ENCODE peak calls at places on chromosomes 7 and 10, in nine cellular contexts. K is lower leg skin, C is mammary epithelial cell, J is astrocyte of the spinal cord, O is A549, P is fibroblast of mammary gland, V is colonic mucosa, U is endothelial cell of umbilical vein, H is uterus. Y is an unnamed sample.

GRCh38 chr10:43193496-43194080 is 55.3 kb downstream of the CSGALNACT2 start:
- DNase-seq in K (no peak), C (no peak), J (no peak), O (no peak), P (no peak), V (no peak), U (no peak), H (no peak), Y (no peak)

GRCh38 chr7:124843336-124843735 is 77.7 kb upstream of the GPR37 start:
- DNase-seq in K (no peak), C (no peak), J (no peak), O (no peak), P (no peak), V (no peak), U (peak; percentile 56), H (no peak), Y (no peak)

GRCh38 chr10:70902659-70903261 is 14.4 kb upstream of the PCBD1 start:
- DNase-seq in K (no peak), C (no peak), J (no peak), O (peak; percentile 25), P (no peak), V (no peak), U (no peak), H (no peak), Y (no peak)

GRCh38 chr10:128859738-128860386 is 607.2 kb upstream of the MGMT start:
- DNase-seq in K (peak; percentile 77), C (no peak), J (no peak), O (peak; percentile 21), P (peak; percentile 39), V (peak; percentile 70), U (no peak), H (no peak), Y (peak; percentile 63)

GRCh38 chr7:142808802-142809583 is 38.2 kb downstream of the PRSS2 start:
- DNase-seq in K (no peak), C (peak; percentile 26), J (peak; percentile 37), O (no peak), P (no peak), V (peak; percentile 53), U (peak; percentile 52), H (no peak), Y (peak; percentile 9)

GRCh38 chr10:50224330-50224952 is 26.9 kb downstream of the ASAH2 start:
- DNase-seq in K (no peak), C (peak; percentile 74), J (peak; percentile 61), O (peak; percentile 27), P (peak; percentile 79), V (peak; percentile 29), U (peak; percentile 55), H (no peak), Y (peak; percentile 84)

GRCh38 chr10:5545778-5546710 is 21.3 kb downstream of the CALML3 start:
- DNase-seq in K (peak; percentile 86), C (peak; percentile 48), J (peak; percentile 96), O (peak; percentile 96), P (peak; percentile 65), V (peak; percentile 53), U (peak; percentile 95), H (peak; percentile 20), Y (peak; percentile 91)

GRCh38 chr7:18354686-18355085 is 140.9 kb upstream of the HDAC9 start:
- DNase-seq in K (no peak), C (no peak), J (peak; percentile 12), O (no peak), P (no peak), V (no peak), U (peak; percentile 31), H (no peak), Y (no peak)

GRCh38 chr7:142883145-142883544 is 2.4 kb downstream of the TRPV6 start:
- DNase-seq in K (peak; percentile 50), C (no peak), J (no peak), O (no peak), P (no peak), V (no peak), U (no peak), H (no peak), Y (no peak)

GRCh38 chr10:32374605-32375004 is 27.6 kb upstream of the EPC1 start:
- DNase-seq in K (no peak), C (no peak), J (no peak), O (no peak), P (no peak), V (no peak), U (no peak), H (no peak), Y (no peak)

GRCh38 chr10:14146501-14146900 is 184.2 kb downstream of the FRMD4A start:
- DNase-seq in K (no peak), C (no peak), J (no peak), O (no peak), P (peak; percentile 10), V (no peak), U (no peak), H (no peak), Y (no peak)

GRCh38 chr10:70561558-70561957 is 41.0 kb downstream of the PRF1 start:
- DNase-seq in K (no peak), C (no peak), J (no peak), O (no peak), P (no peak), V (no peak), U (no peak), H (no peak), Y (no peak)

GRCh38 chr7:128450409-128450808 is 5.3 kb upstream of the HILPDA start:
- DNase-seq in K (no peak), C (no peak), J (no peak), O (no peak), P (no peak), V (no peak), U (no peak), H (no peak), Y (no peak)

GRCh38 chr7:10122573-10123100 is 851.0 kb upstream of the PHF14 start:
- DNase-seq in K (no peak), C (no peak), J (no peak), O (no peak), P (no peak), V (no peak), U (peak; percentile 82), H (no peak), Y (no peak)

GRCh38 chr7:46695045-46695708 is 774.1 kb upstream of the IGFBP3 start:
- DNase-seq in K (no peak), C (no peak), J (peak; percentile 12), O (no peak), P (peak; percentile 12), V (no peak), U (no peak), H (no peak), Y (no peak)

GRCh38 chr7:142760071-142760642 is 10.6 kb upstream of the PRSS2 start:
- DNase-seq in K (peak; percentile 32), C (no peak), J (no peak), O (no peak), P (no peak), V (no peak), U (no peak), H (no peak), Y (no peak)

GRCh38 chr10:24453404-24453830 is 244.5 kb downstream of the KIAA1217 start:
- DNase-seq in K (no peak), C (no peak), J (no peak), O (no peak), P (peak; percentile 57), V (no peak), U (no peak), H (no peak), Y (no peak)

GRCh38 chr10:108911814-108912541 is 1011.3 kb downstream of the XPNPEP1 start:
- DNase-seq in K (peak; percentile 90), C (peak; percentile 41), J (peak; percentile 59), O (peak; percentile 15), P (peak; percentile 65), V (peak; percentile 62), U (no peak), H (peak; percentile 61), Y (peak; percentile 11)

GRCh38 chr7:95919574-95919973 is 147.2 kb downstream of the DYNC1I1 start:
- DNase-seq in K (no peak), C (no peak), J (no peak), O (no peak), P (no peak), V (no peak), U (no peak), H (no peak), Y (no peak)
- TF ChIP-seq CTCF in K (no peak), C (no peak), J (peak; percentile 16), O (no peak), P (peak; percentile 13), V (no peak), U (no peak), H (no peak), Y (no peak)

DNA sequence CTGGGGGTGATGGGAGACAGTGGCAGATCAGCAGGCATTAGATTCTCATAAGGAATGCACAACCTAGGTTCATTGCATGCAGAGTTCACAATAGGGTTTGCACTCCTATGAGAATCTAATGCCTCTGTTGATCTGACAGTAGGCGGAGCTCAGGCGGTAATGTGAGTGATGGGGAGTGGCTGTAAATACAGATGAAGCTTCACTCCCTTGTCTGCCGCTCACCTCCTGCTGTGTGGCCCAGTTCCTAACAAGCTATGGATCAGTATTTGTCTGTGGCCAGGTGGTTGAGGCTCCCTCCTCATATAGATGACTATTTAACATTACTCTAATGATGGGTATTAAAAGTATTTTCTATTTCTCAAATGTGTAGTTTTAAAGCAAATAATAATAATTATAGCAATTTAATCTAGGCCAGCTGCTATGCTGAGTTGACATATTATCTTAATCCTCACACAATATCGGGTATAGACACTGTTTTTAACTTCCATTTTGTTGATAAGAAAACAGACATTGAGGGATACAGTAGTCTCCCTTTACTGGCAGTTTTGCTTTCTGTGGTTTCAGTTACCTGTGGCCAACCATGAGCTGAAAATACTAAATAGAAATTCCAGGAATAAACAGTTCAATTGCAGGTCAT is 39.9 kb downstream of the KIF20B start:
- DNase-seq in K (no peak), C (no peak), J (no peak), O (no peak), P (no peak), V (no peak), U (no peak), H (no peak), Y (peak; percentile 1)
- TF ChIP-seq CTCF in K (no peak), C (no peak), J (no peak), O (no peak), P (no peak), V (no peak), U (no peak), H (no peak), Y (no peak)

GRCh38 chr7:17062433-17063383 is 180.9 kb upstream of the AGR3 start:
- DNase-seq in K (no peak), C (no peak), J (peak; percentile 32), O (no peak), P (peak; percentile 29), V (no peak), U (peak; percentile 57), H (no peak), Y (peak; percentile 23)
- TF ChIP-seq CTCF in K (no peak), C (peak; percentile 37), J (peak; percentile 34), O (peak; percentile 35), P (peak; percentile 41), V (no peak), U (no peak), H (no peak), Y (peak; percentile 26)

DNA sequence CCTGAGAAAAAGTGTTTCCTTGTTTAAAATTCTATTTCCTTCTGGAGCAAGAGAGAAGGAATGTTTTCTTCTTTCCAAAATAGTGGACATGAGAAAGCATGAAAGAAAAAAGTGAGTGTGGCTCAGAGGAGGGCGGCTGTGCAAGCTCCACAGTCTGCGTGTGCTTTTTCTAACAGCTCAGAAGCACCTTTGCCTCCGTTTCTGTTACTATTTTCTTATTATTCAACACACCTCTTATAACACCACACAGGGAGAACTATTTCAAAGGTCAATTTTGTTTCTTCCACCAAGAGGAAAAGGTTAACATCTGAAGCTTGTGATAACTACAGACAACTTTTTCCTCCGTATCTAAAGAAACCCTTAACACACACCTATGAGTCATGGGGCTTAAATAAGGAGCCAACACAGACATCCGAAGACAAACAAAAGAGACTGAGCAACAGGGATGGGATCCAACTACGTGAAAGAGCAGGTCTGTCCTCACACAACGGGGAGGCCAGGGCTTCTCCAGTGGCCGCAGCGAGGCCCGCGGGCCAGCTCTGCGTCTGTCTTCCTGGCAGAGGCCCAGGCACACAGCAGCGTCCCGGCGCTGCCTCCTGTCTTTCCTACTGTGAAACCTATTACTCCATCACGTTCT is 36.2 kb upstream of the NCAPG2 start:
- DNase-seq in K (peak; percentile 60), C (no peak), J (peak; percentile 98), O (peak; percentile 51), P (peak; percentile 96), V (no peak), U (peak; percentile 99), H (peak; percentile 30), Y (peak; percentile 95)
- TF ChIP-seq CTCF in K (no peak), C (no peak), J (peak; percentile 29), O (no peak), P (peak; percentile 13), V (no peak), U (no peak), H (no peak), Y (no peak)

Y was measured in MCF 10A.